ENCODE peak calls at places on chromosome 9, in seven cellular contexts. One of them, this sample, is unnamed.

GRCh38 chr9:133787749-133788015 is 49.5 kb upstream of the SARDH start:
- DNase-seq in pancreas: no peak
- DNase-seq in A673: peak; percentile 76
- DNase-seq in CD4-positive, alpha-beta memory T cell: no peak
- DNase-seq in lung: no peak
- DNase-seq in left ventricle myocardium inferior: peak; percentile 32
- DNase-seq in CD8-positive, alpha-beta memory T cell: no peak
- DNase-seq in this sample: peak; percentile 3

GRCh38 chr9:468766-469496 is 254.3 kb downstream of the DOCK8 start:
- DNase-seq in lung: no peak
- DNase-seq in pancreas: no peak
- DNase-seq in CD4-positive, alpha-beta memory T cell: no peak
- DNase-seq in left ventricle myocardium inferior: no peak
- DNase-seq in CD8-positive, alpha-beta memory T cell: no peak
- DNase-seq in A673: no peak
- DNase-seq in this sample: no peak

GRCh38 chr9:128554155-128554862 is 1.9 kb downstream of the SPTAN1 start:
- DNase-seq in left ventricle myocardium inferior: peak; percentile 52
- DNase-seq in pancreas: no peak
- DNase-seq in A673: peak; percentile 78
- DNase-seq in CD8-positive, alpha-beta memory T cell: no peak
- DNase-seq in CD4-positive, alpha-beta memory T cell: no peak
- DNase-seq in lung: peak; percentile 68
- DNase-seq in this sample: peak; percentile 95

GRCh38 chr9:134814598-134815215 is 65.9 kb upstream of the FCN2 start:
- DNase-seq in left ventricle myocardium inferior: no peak
- DNase-seq in CD4-positive, alpha-beta memory T cell: no peak
- DNase-seq in pancreas: no peak
- DNase-seq in A673: no peak
- DNase-seq in CD8-positive, alpha-beta memory T cell: no peak
- DNase-seq in lung: no peak
- DNase-seq in this sample: peak; percentile 59

GRCh38 chr9:108997112-108997511 is 16.2 kb downstream of the CTNNAL1 start:
- DNase-seq in CD4-positive, alpha-beta memory T cell: no peak
- DNase-seq in A673: no peak
- DNase-seq in CD8-positive, alpha-beta memory T cell: no peak
- DNase-seq in left ventricle myocardium inferior: no peak
- DNase-seq in pancreas: no peak
- DNase-seq in lung: no peak
- DNase-seq in this sample: no peak

GRCh38 chr9:22216730-22217160 is 207.6 kb upstream of the CDKN2B start:
- DNase-seq in CD4-positive, alpha-beta memory T cell: no peak
- DNase-seq in A673: no peak
- DNase-seq in lung: no peak
- DNase-seq in pancreas: no peak
- DNase-seq in left ventricle myocardium inferior: no peak
- DNase-seq in CD8-positive, alpha-beta memory T cell: no peak
- DNase-seq in this sample: peak; percentile 80

GRCh38 chr9:18798106-18798505 is 234.9 kb downstream of the SAXO1 start:
- DNase-seq in lung: no peak
- DNase-seq in CD4-positive, alpha-beta memory T cell: no peak
- DNase-seq in left ventricle myocardium inferior: no peak
- DNase-seq in CD8-positive, alpha-beta memory T cell: no peak
- DNase-seq in pancreas: no peak
- DNase-seq in A673: no peak
- DNase-seq in this sample: peak; percentile 5

GRCh38 chr9:94145640-94146039 is 61.4 kb downstream of the PTPDC1 start:
- DNase-seq in pancreas: no peak
- DNase-seq in CD4-positive, alpha-beta memory T cell: no peak
- DNase-seq in CD8-positive, alpha-beta memory T cell: no peak
- DNase-seq in lung: no peak
- DNase-seq in A673: no peak
- DNase-seq in left ventricle myocardium inferior: no peak
- DNase-seq in this sample: no peak

GRCh38 chr9:109020982-109021511 is 7.7 kb upstream of the CTNNAL1 start:
- DNase-seq in CD8-positive, alpha-beta memory T cell: no peak
- DNase-seq in A673: no peak
- DNase-seq in pancreas: no peak
- DNase-seq in left ventricle myocardium inferior: no peak
- DNase-seq in CD4-positive, alpha-beta memory T cell: no peak
- DNase-seq in lung: no peak
- DNase-seq in this sample: no peak

GRCh38 chr9:134681061-134681661 is 39.6 kb downstream of the COL5A1 start:
- DNase-seq in CD8-positive, alpha-beta memory T cell: no peak
- DNase-seq in left ventricle myocardium inferior: no peak
- DNase-seq in CD4-positive, alpha-beta memory T cell: no peak
- DNase-seq in lung: no peak
- DNase-seq in A673: no peak
- DNase-seq in pancreas: no peak
- DNase-seq in this sample: peak; percentile 40

GRCh38 chr9:79477955-79478751 is 93.6 kb upstream of the TLE4 start:
- DNase-seq in A673: peak; percentile 71
- DNase-seq in pancreas: no peak
- DNase-seq in CD8-positive, alpha-beta memory T cell: no peak
- DNase-seq in lung: no peak
- DNase-seq in CD4-positive, alpha-beta memory T cell: peak; percentile 9
- DNase-seq in left ventricle myocardium inferior: no peak
- DNase-seq in this sample: no peak

GRCh38 chr9:128243486-128244415 is 32.1 kb downstream of the GOLGA2 start:
- DNase-seq in pancreas: no peak
- DNase-seq in left ventricle myocardium inferior: peak; percentile 51
- DNase-seq in A673: no peak
- DNase-seq in CD8-positive, alpha-beta memory T cell: no peak
- DNase-seq in lung: no peak
- DNase-seq in CD4-positive, alpha-beta memory T cell: no peak
- DNase-seq in this sample: peak; percentile 62

GRCh38 chr9:108889649-108890067 is 27.6 kb downstream of the ACTL7A start:
- DNase-seq in left ventricle myocardium inferior: no peak
- DNase-seq in lung: no peak
- DNase-seq in pancreas: no peak
- DNase-seq in CD4-positive, alpha-beta memory T cell: no peak
- DNase-seq in A673: no peak
- DNase-seq in CD8-positive, alpha-beta memory T cell: no peak
- DNase-seq in this sample: peak; percentile 40

GRCh38 chr9:114811969-114812636 is 6.3 kb upstream of the TNFSF15 start:
- DNase-seq in lung: no peak
- DNase-seq in CD8-positive, alpha-beta memory T cell: no peak
- DNase-seq in pancreas: no peak
- DNase-seq in A673: no peak
- DNase-seq in left ventricle myocardium inferior: no peak
- DNase-seq in CD4-positive, alpha-beta memory T cell: no peak
- DNase-seq in this sample: no peak

GRCh38 chr9:82090041-82090440 is 101.5 kb downstream of the SPATA31D1 start:
- DNase-seq in A673: no peak
- DNase-seq in lung: no peak
- DNase-seq in CD8-positive, alpha-beta memory T cell: no peak
- DNase-seq in CD4-positive, alpha-beta memory T cell: no peak
- DNase-seq in pancreas: no peak
- DNase-seq in left ventricle myocardium inferior: no peak
- DNase-seq in this sample: no peak

GRCh38 chr9:113522419-113522818 is 58.9 kb downstream of the RGS3 start:
- DNase-seq in CD8-positive, alpha-beta memory T cell: no peak
- DNase-seq in lung: no peak
- DNase-seq in A673: no peak
- DNase-seq in left ventricle myocardium inferior: no peak
- DNase-seq in CD4-positive, alpha-beta memory T cell: no peak
- DNase-seq in pancreas: no peak
- DNase-seq in this sample: no peak

GRCh38 chr9:113522858-113523257 is 59.3 kb downstream of the RGS3 start:
- DNase-seq in left ventricle myocardium inferior: no peak
- DNase-seq in lung: no peak
- DNase-seq in CD8-positive, alpha-beta memory T cell: no peak
- DNase-seq in A673: no peak
- DNase-seq in CD4-positive, alpha-beta memory T cell: no peak
- DNase-seq in pancreas: no peak
- DNase-seq in this sample: no peak

GRCh38 chr9:113525208-113525607 is 61.7 kb downstream of the RGS3 start:
- DNase-seq in pancreas: no peak
- DNase-seq in A673: no peak
- DNase-seq in left ventricle myocardium inferior: no peak
- DNase-seq in CD8-positive, alpha-beta memory T cell: no peak
- DNase-seq in CD4-positive, alpha-beta memory T cell: no peak
- DNase-seq in lung: no peak
- DNase-seq in this sample: no peak

GRCh38 chr9:113524460-113524859 is 60.9 kb downstream of the RGS3 start:
- DNase-seq in CD4-positive, alpha-beta memory T cell: no peak
- DNase-seq in lung: no peak
- DNase-seq in CD8-positive, alpha-beta memory T cell: no peak
- DNase-seq in A673: no peak
- DNase-seq in pancreas: no peak
- DNase-seq in left ventricle myocardium inferior: no peak
- DNase-seq in this sample: no peak

GRCh38 chr9:113523421-113524141 is 60.1 kb downstream of the RGS3 start:
- DNase-seq in lung: peak; percentile 60
- DNase-seq in pancreas: no peak
- DNase-seq in left ventricle myocardium inferior: peak; percentile 60
- DNase-seq in A673: no peak
- DNase-seq in CD4-positive, alpha-beta memory T cell: no peak
- DNase-seq in CD8-positive, alpha-beta memory T cell: peak; percentile 66
- DNase-seq in this sample: no peak
- H3K4me3 ChIP-seq in lung: no peak overlapping the region
- H3K4me3 ChIP-seq in pancreas: no peak overlapping the region
- H3K4me3 ChIP-seq in left ventricle myocardium inferior: peak overlapping the region; percentile 33
- H3K4me3 ChIP-seq in A673: no peak overlapping the region
- H3K4me3 ChIP-seq in CD4-positive, alpha-beta memory T cell: peak overlapping the region; percentile 38
- H3K4me3 ChIP-seq in CD8-positive, alpha-beta memory T cell: peak overlapping the region; percentile 33
- H3K4me3 ChIP-seq in this sample: no peak overlapping the region

GRCh38 chr9:130864541-130864940 is 29.5 kb downstream of the ABL1 start:
- DNase-seq in pancreas: no peak
- DNase-seq in CD8-positive, alpha-beta memory T cell: no peak
- DNase-seq in CD4-positive, alpha-beta memory T cell: no peak
- DNase-seq in left ventricle myocardium inferior: no peak
- DNase-seq in A673: no peak
- DNase-seq in lung: no peak
- DNase-seq in this sample: no peak
- H3K4me1 ChIP-seq in pancreas: no peaks in the 10 kb centered on the region
- H3K4me1 ChIP-seq in CD8-positive, alpha-beta memory T cell: peaks cover 3% of the 10 kb centered on the region
- H3K4me1 ChIP-seq in CD4-positive, alpha-beta memory T cell: no peaks in the 10 kb centered on the region
- H3K4me1 ChIP-seq in left ventricle myocardium inferior: peaks cover 72% of the 10 kb centered on the region
- H3K4me1 ChIP-seq in A673: peaks cover 13% of the 10 kb centered on the region
- H3K4me1 ChIP-seq in lung: peaks cover 5% of the 10 kb centered on the region
- H3K4me1 ChIP-seq in this sample: peaks cover 63% of the 10 kb centered on the region

GRCh38 chr9:135989722-135990467 is 28.7 kb upstream of the UBAC1 start:
- DNase-seq in pancreas: peak; percentile 59
- DNase-seq in left ventricle myocardium inferior: no peak
- DNase-seq in lung: no peak
- DNase-seq in CD8-positive, alpha-beta memory T cell: no peak
- DNase-seq in CD4-positive, alpha-beta memory T cell: peak; percentile 26
- DNase-seq in A673: peak; percentile 76
- DNase-seq in this sample: no peak

GRCh38 chr9:135988493-135988892 is 27.3 kb upstream of the UBAC1 start:
- DNase-seq in A673: no peak
- DNase-seq in CD8-positive, alpha-beta memory T cell: no peak
- DNase-seq in pancreas: no peak
- DNase-seq in left ventricle myocardium inferior: no peak
- DNase-seq in CD4-positive, alpha-beta memory T cell: no peak
- DNase-seq in lung: no peak
- DNase-seq in this sample: no peak

GRCh38 chr9:135987838-135988404 is 26.7 kb upstream of the UBAC1 start:
- DNase-seq in left ventricle myocardium inferior: no peak
- DNase-seq in CD4-positive, alpha-beta memory T cell: no peak
- DNase-seq in pancreas: no peak
- DNase-seq in CD8-positive, alpha-beta memory T cell: no peak
- DNase-seq in lung: no peak
- DNase-seq in A673: no peak
- DNase-seq in this sample: no peak

GRCh38 chr9:135990468-135991429 is 29.6 kb upstream of the UBAC1 start:
- DNase-seq in left ventricle myocardium inferior: no peak
- DNase-seq in A673: peak; percentile 80
- DNase-seq in pancreas: peak; percentile 61
- DNase-seq in CD8-positive, alpha-beta memory T cell: peak; percentile 38
- DNase-seq in lung: peak; percentile 57
- DNase-seq in CD4-positive, alpha-beta memory T cell: peak; percentile 33
- DNase-seq in this sample: peak; percentile 39

DNA sequence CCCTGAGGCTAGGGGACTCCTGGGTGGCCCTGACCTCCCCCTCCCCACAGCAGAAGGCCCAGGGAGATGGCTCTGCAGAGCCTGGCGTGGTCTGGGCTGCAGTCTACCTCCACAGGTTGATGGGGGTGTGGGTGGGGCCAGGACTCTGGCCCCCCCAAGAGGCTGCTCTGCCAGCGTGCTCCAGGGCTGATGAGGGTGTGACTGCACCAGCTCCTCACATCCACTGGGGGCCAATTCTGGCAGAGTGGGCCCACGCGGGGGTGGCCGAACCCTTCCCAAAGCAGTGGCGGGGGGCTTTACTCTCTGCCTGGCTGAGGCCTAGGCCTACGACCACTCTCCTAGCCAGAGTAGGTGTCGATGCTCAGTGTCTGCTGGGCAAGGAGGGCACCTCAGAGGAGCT is 28.0 kb upstream of the UBAC1 start:
- DNase-seq in pancreas: no peak
- DNase-seq in lung: no peak
- DNase-seq in left ventricle myocardium inferior: no peak
- DNase-seq in CD8-positive, alpha-beta memory T cell: no peak
- DNase-seq in A673: no peak
- DNase-seq in CD4-positive, alpha-beta memory T cell: no peak
- DNase-seq in this sample: no peak
- H3K4me3 ChIP-seq in pancreas: no peak overlapping the region
- H3K4me3 ChIP-seq in lung: no peak overlapping the region
- H3K4me3 ChIP-seq in left ventricle myocardium inferior: no peak overlapping the region
- H3K4me3 ChIP-seq in CD8-positive, alpha-beta memory T cell: no peak overlapping the region
- H3K4me3 ChIP-seq in A673: no peak overlapping the region
- H3K4me3 ChIP-seq in CD4-positive, alpha-beta memory T cell: no peak overlapping the region
- H3K4me3 ChIP-seq in this sample: no peak overlapping the region

DNA sequence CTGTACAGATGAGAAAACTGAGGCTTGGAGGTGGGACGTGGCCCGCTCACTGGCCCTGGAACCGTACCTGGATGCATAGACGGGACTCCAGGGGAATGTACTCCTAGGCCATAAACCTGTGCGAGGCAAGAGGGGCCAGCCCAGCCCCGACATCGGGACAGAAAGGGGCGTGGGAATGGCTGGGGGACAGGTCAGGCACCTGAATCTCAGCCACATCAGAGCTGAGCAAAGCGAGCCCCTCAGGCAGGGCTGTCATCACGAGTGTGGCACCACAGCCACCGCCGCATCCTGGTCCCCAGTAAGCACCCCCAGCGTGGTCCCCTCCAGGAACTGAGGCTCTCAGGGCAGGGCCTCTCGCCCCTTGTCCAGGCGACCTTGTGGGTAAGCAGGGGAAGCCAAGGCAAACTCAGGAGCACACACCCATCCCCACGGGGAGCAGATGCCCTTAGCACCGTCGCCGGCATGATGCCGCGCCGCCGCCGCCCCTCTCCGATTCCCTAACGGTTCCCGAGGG is 16.5 kb downstream of the NACC2 start:
- DNase-seq in CD4-positive, alpha-beta memory T cell: no peak
- DNase-seq in left ventricle myocardium inferior: no peak
- DNase-seq in lung: no peak
- DNase-seq in pancreas: no peak
- DNase-seq in CD8-positive, alpha-beta memory T cell: no peak
- DNase-seq in A673: no peak
- DNase-seq in this sample: no peak
- H3K4me1 ChIP-seq in CD4-positive, alpha-beta memory T cell: peaks cover 5% of the 10 kb centered on the region
- H3K4me1 ChIP-seq in left ventricle myocardium inferior: peaks cover 63% of the 10 kb centered on the region
- H3K4me1 ChIP-seq in lung: peaks cover 3% of the 10 kb centered on the region
- H3K4me1 ChIP-seq in pancreas: no peaks in the 10 kb centered on the region
- H3K4me1 ChIP-seq in CD8-positive, alpha-beta memory T cell: peaks cover 5% of the 10 kb centered on the region
- H3K4me1 ChIP-seq in A673: peaks cover 15% of the 10 kb centered on the region
- H3K4me1 ChIP-seq in this sample: peaks cover 20% of the 10 kb centered on the region